ENCODE peak calls at places on chromosomes 11 and 22, in six cellular contexts. Y, E, Z, C, Q and M are unnamed samples.

GRCh38 chr22:25827415-25827814 is 85.4 kb downstream of the MYO18B start:
- DNase-seq in Y (no peak), E (no peak), Z (no peak), C (no peak), Q (no peak), M (no peak)

GRCh38 chr11:94700631-94701030 is 67.5 kb upstream of the AMOTL1 start:
- DNase-seq in Y (no peak), E (no peak), Z (no peak), C (no peak), Q (no peak), M (no peak)

GRCh38 chr11:19978668-19979518 is 181.4 kb downstream of the DBX1 start:
- DNase-seq in Y (peak), E (peak), Z (no peak), C (no peak), Q (peak), M (no peak)

GRCh38 chr11:33266418-33267215 is 9.4 kb downstream of the HIPK3 start:
- DNase-seq in Y (no peak), E (no peak), Z (no peak), C (no peak), Q (no peak), M (no peak)

GRCh38 chr11:102251423-102251822 is 65.9 kb upstream of the BIRC3 start:
- DNase-seq in Y (no peak), E (no peak), Z (no peak), C (no peak), Q (no peak), M (no peak)

GRCh38 chr11:128890543-128891409 is at the start of gene KCNJ5:
- DNase-seq in Y (peak), E (no peak), Z (peak), C (no peak), Q (no peak), M (no peak)

GRCh38 chr11:101035872-101036271 is 93.7 kb downstream of the PGR start:
- DNase-seq in Y (no peak), E (no peak), Z (no peak), C (no peak), Q (no peak), M (no peak)

GRCh38 chr11:76698321-76699043 is 27.9 kb upstream of the LRRC32 start:
- DNase-seq in Y (no peak), E (no peak), Z (no peak), C (no peak), Q (peak), M (no peak)

GRCh38 chr11:91946397-91947090 is 278.1 kb upstream of the FAT3 start:
- DNase-seq in Y (no peak), E (no peak), Z (no peak), C (no peak), Q (no peak), M (no peak)

GRCh38 chr11:17406082-17406817 is 17.8 kb upstream of the KCNJ11 start:
- DNase-seq in Y (no peak), E (no peak), Z (no peak), C (no peak), Q (no peak), M (no peak)
- H3K4me3 ChIP-seq in Y (no peak), E (no peak), Z (no peak), C (no peak), Q (no peak), M (no peak)

GRCh38 chr11:123393312-123393927 is 36.6 kb upstream of the GRAMD1B start:
- DNase-seq in Y (no peak), E (no peak), Z (no peak), C (no peak), Q (no peak), M (no peak)

GRCh38 chr11:123388640-123389039 is 41.4 kb upstream of the GRAMD1B start:
- DNase-seq in Y (no peak), E (no peak), Z (no peak), C (no peak), Q (no peak), M (no peak)

GRCh38 chr11:123392813-123393212 is 37.3 kb upstream of the GRAMD1B start:
- DNase-seq in Y (no peak), E (no peak), Z (no peak), C (no peak), Q (no peak), M (no peak)

GRCh38 chr11:123390146-123390545 is 39.9 kb upstream of the GRAMD1B start:
- DNase-seq in Y (no peak), E (no peak), Z (no peak), C (no peak), Q (no peak), M (no peak)

GRCh38 chr11:123391646-123392348 is 38.3 kb upstream of the GRAMD1B start:
- DNase-seq in Y (no peak), E (no peak), Z (no peak), C (no peak), Q (no peak), M (no peak)
- TF ChIP-seq POLR2A in Y (no peak), E (no peak), Z (no peak), C (no peak), Q (no peak), M (no peak)

GRCh38 chr11:61505106-61505505 is 3.4 kb upstream of the LRRC10B start:
- DNase-seq in Y (no peak), E (no peak), Z (no peak), C (no peak), Q (no peak), M (no peak)

GRCh38 chr11:61507012-61507768 is 1.4 kb upstream of the LRRC10B start:
- DNase-seq in Y (no peak), E (no peak), Z (no peak), C (no peak), Q (no peak), M (no peak)

GRCh38 chr11:61507962-61508824 is at the start of gene LRRC10B:
- DNase-seq in Y (no peak), E (no peak), Z (no peak), C (no peak), Q (peak), M (no peak)

GRCh38 chr11:61503135-61503770 is 5.3 kb upstream of the LRRC10B start:
- DNase-seq in Y (no peak), E (no peak), Z (no peak), C (no peak), Q (no peak), M (no peak)

GRCh38 chr11:61505640-61506155 is 2.9 kb upstream of the LRRC10B start:
- DNase-seq in Y (no peak), E (no peak), Z (no peak), C (no peak), Q (no peak), M (no peak)
- H3K4me3 ChIP-seq in Y (no peak), E (no peak), Z (no peak), C (no peak), Q (no peak), M (no peak)

GRCh38 chr11:62599069-62599696 is 2.5 kb downstream of the MTA2 start:
- DNase-seq in Y (peak), E (peak), Z (peak), C (peak), Q (peak), M (peak)
- TF ChIP-seq POLR2A in Y (no peak), E (peak), Z (no peak), C (no peak), Q (peak), M (no peak)

DNA sequence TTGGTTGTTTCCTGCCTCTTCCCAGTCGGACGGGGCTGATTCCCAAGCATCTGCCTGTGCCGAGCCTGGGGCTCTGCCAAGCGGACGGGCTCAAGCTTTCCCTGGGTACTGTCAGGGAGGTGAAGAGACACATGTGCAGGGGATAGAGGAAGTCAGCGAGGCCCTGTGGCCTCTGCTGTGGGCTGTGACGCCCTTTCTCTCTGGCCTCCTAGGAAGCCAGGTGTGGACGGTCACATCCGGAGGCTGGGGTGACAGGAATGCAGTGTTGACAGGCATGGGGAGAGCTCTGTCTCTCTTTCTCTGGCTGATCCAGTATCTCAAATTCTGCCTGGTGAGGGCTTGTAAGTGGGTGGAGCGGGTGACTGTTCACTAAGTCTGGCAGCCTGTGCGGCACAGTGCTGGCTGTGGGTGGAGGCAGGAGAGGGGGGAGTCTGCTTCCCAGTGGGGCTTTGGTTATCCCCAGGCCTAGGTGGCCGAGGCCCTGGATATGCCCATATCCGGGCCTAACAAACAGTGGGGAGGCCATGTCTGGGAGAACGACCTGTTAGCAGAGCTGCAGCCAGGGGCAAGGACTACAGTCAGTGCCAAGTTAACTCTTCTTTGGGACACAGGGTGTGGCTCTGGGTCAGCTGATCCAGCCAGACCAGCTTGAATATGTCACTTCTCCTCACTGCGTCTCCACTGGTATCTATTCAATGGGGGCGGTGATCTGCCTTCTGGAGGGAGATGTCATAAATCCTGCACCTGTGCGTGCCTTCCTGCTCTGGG is 2.0 kb downstream of the KCTD17 start:
- DNase-seq in Y (no peak), E (no peak), Z (peak), C (no peak), Q (no peak), M (no peak)
- H3K4me3 ChIP-seq in Y (no peak), E (no peak), Z (no peak), C (no peak), Q (no peak), M (no peak)